ENCODE peak calls at places on chromosomes 13 and 19, in six cellular contexts. A is putamen, F is A172, Q is foreskin fibroblast, X is retina, J is ELR. T is an unnamed sample.

GRCh38 chr19:48565090-48565489 is 13.1 kb downstream of the SULT2B1 start:
- DNase-seq in A (no peak), F (peak), Q (peak), X (no peak), J (peak), T (no peak)

GRCh38 chr13:109346060-109346459 is 440.3 kb downstream of the IRS2 start:
- DNase-seq in A (no peak), F (no peak), Q (no peak), X (no peak), J (no peak), T (no peak)

GRCh38 chr19:18809149-18809978 is 18.3 kb upstream of the COMP start:
- DNase-seq in A (no peak), F (peak), Q (peak), X (no peak), J (peak), T (no peak)

GRCh38 chr19:49437231-49437630 is 4.1 kb downstream of the SLC17A7 start:
- DNase-seq in A (no peak), F (no peak), Q (no peak), X (no peak), J (no peak), T (no peak)

GRCh38 chr13:31072041-31072440 is 89.7 kb downstream of the HSPH1 start:
- DNase-seq in A (no peak), F (peak), Q (no peak), X (no peak), J (peak), T (no peak)

GRCh38 chr13:113064534-113065405 is 40.8 kb upstream of the F7 start:
- DNase-seq in A (no peak), F (peak), Q (no peak), X (no peak), J (peak), T (no peak)

GRCh38 chr13:102779426-102780159 is 6.0 kb upstream of the TEX30 start:
- DNase-seq in A (no peak), F (peak), Q (no peak), X (no peak), J (no peak), T (no peak)

GRCh38 chr19:3006075-3006767 is 22.9 kb downstream of the TLE2 start:
- DNase-seq in A (no peak), F (no peak), Q (no peak), X (no peak), J (no peak), T (no peak)

T was measured in T-helper 9 cell.